ENCODE peak calls at places on chromosome 13, in five cellular contexts. L is RCC 7860; F is NCI-H187; O is stimulated activated CD8-positive, alpha-beta memory T cell treated with anti-CD3 and anti-CD28 coated beads, Interleukin-2, amount 100 ng/mL, for 48 hours; H is activated CD8-positive, alpha-beta memory T cell treated with anti-CD3 and anti-CD28 coated beads for 1 hour. T is an unnamed sample.

GRCh38 chr13:112977525-112977924 is 8.5 kb downstream of the MCF2L start:
- DNase-seq in L (no peak), F (no peak), O (no peak), H (no peak), T (no peak)

GRCh38 chr13:21012841-21013681 is 48.3 kb downstream of the LATS2 start:
- DNase-seq in L (peak), F (no peak), O (no peak), H (no peak), T (peak)

GRCh38 chr13:113192902-113193301 is 15.6 kb downstream of the PCID2 start:
- DNase-seq in L (no peak), F (no peak), O (no peak), H (no peak), T (peak)

GRCh38 chr13:113431171-113431570 is 22.1 kb downstream of the ADPRHL1 start:
- DNase-seq in L (no peak), F (no peak), O (no peak), H (no peak), T (no peak)

GRCh38 chr13:49632156-49632555 is 3.8 kb downstream of the ARL11 start:
- DNase-seq in L (no peak), F (no peak), O (no peak), H (no peak), T (no peak)

GRCh38 chr13:40074338-40074737 is 418.9 kb downstream of the COG6 start:
- DNase-seq in L (no peak), F (no peak), O (no peak), H (no peak), T (no peak)

GRCh38 chr13:53460776-53461175 is 432.2 kb downstream of the OLFM4 start:
- DNase-seq in L (no peak), F (no peak), O (no peak), H (no peak), T (no peak)

GRCh38 chr13:37058801-37059135 is 720 bp downstream of the SUPT20H start:
- DNase-seq in L (no peak), F (no peak), O (no peak), H (no peak), T (peak)

GRCh38 chr13:33146843-33147611 is 130.8 kb downstream of the KL start:
- DNase-seq in L (no peak), F (no peak), O (no peak), H (no peak), T (no peak)

GRCh38 chr13:114134111-114134943 is 1.9 kb upstream of the RASA3 start:
- DNase-seq in L (peak), F (no peak), O (no peak), H (no peak), T (no peak)

GRCh38 chr13:27450921-27451461 is 627 bp upstream of the MTIF3 start:
- DNase-seq in L (peak), F (no peak), O (no peak), H (no peak), T (peak)

GRCh38 chr13:98664924-98665637 is 87.4 kb downstream of the SLC15A1 start:
- DNase-seq in L (peak), F (no peak), O (no peak), H (no peak), T (no peak)

T was measured in LHCN-M2.